ENCODE peak calls at places on chromosomes 12 and 14, in six cellular contexts. C is CD8-positive, alpha-beta T cell; N is NCI-H1092 treated with DMSO at 0.1 percent for 48 hours; L is hypothalamus; R is CD4-positive, alpha-beta T cell; H is EH. F is an unnamed sample.

GRCh38 chr12:67698711-67699603 is 50.4 kb downstream of the DYRK2 start:
- DNase-seq in H (peak; percentile 88), N (no peak), C (peak; percentile 48), L (no peak), R (no peak), F (no peak)

GRCh38 chr12:6452245-6452731 is 446 bp downstream of the TAPBPL start:
- DNase-seq in H (peak; percentile 43), L (peak; percentile 31), N (peak; percentile 43), C (no peak), R (no peak), F (no peak)

GRCh38 chr14:96698846-96699543 is 98.2 kb upstream of the VRK1 start:
- DNase-seq in R (no peak), N (no peak), C (no peak), L (no peak), H (no peak), F (no peak)

GRCh38 chr14:61663312-61663974 is 31.9 kb upstream of the HIF1A start:
- DNase-seq in N (no peak), H (no peak), L (no peak), C (no peak), R (no peak), F (no peak)

GRCh38 chr12:6778212-6778570 is 5.9 kb downstream of the LAG3 start:
- DNase-seq in H (peak; percentile 35), R (no peak), L (peak; percentile 19), N (no peak), C (no peak), F (no peak)

GRCh38 chr14:91041450-91041849 is 19.0 kb downstream of the RPS6KA5 start:
- DNase-seq in N (peak; percentile 22), R (no peak), L (no peak), H (no peak), C (no peak), F (peak; percentile 19)

GRCh38 chr12:108358580-108358965 is 19.5 kb upstream of the CMKLR1 start:
- DNase-seq in L (no peak), H (no peak), C (no peak), R (no peak), N (no peak), F (no peak)

GRCh38 chr12:118307069-118307954 is 65.4 kb downstream of the TAOK3 start:
- DNase-seq in N (no peak), R (no peak), L (no peak), H (peak; percentile 95), C (no peak), F (no peak)

GRCh38 chr14:23538785-23539184 is 12.8 kb downstream of the ZFHX2 start:
- DNase-seq in N (peak; percentile 44), H (peak; percentile 56), C (no peak), R (no peak), L (peak; percentile 44), F (peak; percentile 24)

GRCh38 chr12:6627598-6627997 is 8.2 kb downstream of the LPAR5 start:
- DNase-seq in C (peak; percentile 50), N (no peak), R (no peak), L (no peak), H (no peak), F (peak; percentile 54)

GRCh38 chr12:68007466-68007865 is 18.2 kb downstream of the IFNG-AS1 start:
- DNase-seq in L (no peak), C (no peak), R (no peak), N (no peak), H (peak; percentile 51), F (no peak)

GRCh38 chr12:110829308-110829707 is 17.5 kb upstream of the CCDC63 start:
- DNase-seq in L (no peak), H (no peak), R (no peak), C (no peak), N (no peak), F (no peak)

GRCh38 chr14:36647827-36648753 is 13.6 kb upstream of the PAX9 start:
- DNase-seq in L (no peak), C (no peak), H (peak; percentile 41), N (peak; percentile 81), R (no peak), F (peak; percentile 30)

GRCh38 chr12:52059582-52060497 is 8.6 kb downstream of the NR4A1 start:
- DNase-seq in L (no peak), H (no peak), N (no peak), R (no peak), C (no peak), F (no peak)

GRCh38 chr12:107486140-107486892 is 199.3 kb upstream of the PWP1 start:
- DNase-seq in H (no peak), L (no peak), C (no peak), N (no peak), R (no peak), F (peak; percentile 42)

GRCh38 chr12:113422929-113423669 is 919 bp downstream of the SDSL start:
- DNase-seq in C (no peak), N (no peak), R (no peak), L (no peak), H (no peak), F (no peak)

GRCh38 chr12:64682572-64683277 is 72.4 kb downstream of the RASSF3 start:
- DNase-seq in H (peak; percentile 31), N (peak; percentile 71), L (no peak), R (no peak), C (no peak), F (no peak)

GRCh38 chr14:74018029-74018703 is 922 bp downstream of the ENTPD5 start:
- DNase-seq in L (no peak), H (peak; percentile 63), R (no peak), N (no peak), C (no peak), F (no peak)

GRCh38 chr14:36181417-36181816 is 4.9 kb upstream of the PTCSC3 start:
- DNase-seq in H (no peak), R (no peak), L (no peak), N (no peak), C (no peak), F (no peak)

GRCh38 chr12:19847294-19848059 is 408.2 kb downstream of the AEBP2 start:
- DNase-seq in C (no peak), R (no peak), H (peak; percentile 41), L (no peak), N (no peak), F (no peak)

GRCh38 chr12:6829532-6830220 is 1.5 kb downstream of the P3H3 start:
- DNase-seq in R (no peak), H (peak; percentile 68), C (no peak), L (no peak), N (peak; percentile 32), F (no peak)

GRCh38 chr12:131105736-131106356 is 152.1 kb downstream of the ADGRD1 start:
- DNase-seq in C (peak; percentile 46), N (no peak), L (no peak), R (peak; percentile 25), H (no peak), F (no peak)

GRCh38 chr12:115155665-115156645 is 472.0 kb upstream of the TBX3 start:
- DNase-seq in H (peak; percentile 98), C (no peak), R (no peak), L (no peak), N (no peak), F (no peak)

GRCh38 chr12:50981319-50982239 is 29.2 kb downstream of the HIGD1C start:
- DNase-seq in C (no peak), N (no peak), R (no peak), H (no peak), L (no peak), F (no peak)

GRCh38 chr12:92987362-92987761 is 58.3 kb upstream of the EEA1 start:
- DNase-seq in H (peak; percentile 75), L (no peak), N (peak; percentile 63), C (no peak), R (no peak), F (peak; percentile 57)

GRCh38 chr12:89236237-89236636 is 116.1 kb downstream of the DUSP6 start:
- DNase-seq in L (no peak), N (no peak), H (peak; percentile 47), R (no peak), C (no peak), F (no peak)

GRCh38 chr12:79373896-79374499 is 316.8 kb downstream of the PAWR start:
- DNase-seq in L (peak; percentile 5), R (no peak), C (no peak), N (no peak), H (peak; percentile 34), F (no peak)

GRCh38 chr14:105473033-105473676 is 1.5 kb upstream of the CRIP2 start:
- DNase-seq in N (peak; percentile 68), H (no peak), L (no peak), R (no peak), C (no peak), F (no peak)